ENCODE peak calls at places on chromosomes 3 and 15, in five cellular contexts. Z is fibroblast of villous mesenchyme, G is suprapubic skin, D is DND-41, F is HFF-Myc. N is an unnamed sample.
A peak's percentile ranks its signal among the peaks of the same experiment; 100 is the strongest.

GRCh38 chr3:23739536-23739935 is 66.2 kb upstream of the UBE2E1 start:
- DNase-seq in Z (peak; percentile 79), G (no peak), F (no peak), D (no peak), N (no peak)

GRCh38 chr3:142279965-142280590 is 54.7 kb upstream of the GK5 start:
- DNase-seq in G (no peak), D (peak; percentile 61), Z (peak; percentile 90), F (peak; percentile 87), N (peak; percentile 25)

GRCh38 chr3:17833786-17834559 is 91.5 kb upstream of the TBC1D5 start:
- DNase-seq in F (no peak), D (no peak), Z (no peak), G (no peak), N (no peak)

GRCh38 chr3:134148534-134148933 is 102.1 kb downstream of the RYK start:
- DNase-seq in F (no peak), Z (no peak), G (no peak), D (no peak), N (no peak)

GRCh38 chr3:174156200-174156599 is 702.9 kb upstream of the NAALADL2 start:
- DNase-seq in G (no peak), Z (no peak), D (no peak), F (no peak), N (no peak)

GRCh38 chr3:195807681-195808121 is 4.0 kb downstream of the MUC4 start:
- DNase-seq in Z (no peak), G (no peak), F (no peak), D (no peak), N (no peak)

GRCh38 chr3:160225181-160226025 is at the start of gene C3orf80:
- DNase-seq in D (no peak), F (no peak), G (no peak), Z (peak; percentile 30), N (peak; percentile 81)

GRCh38 chr3:100436951-100437350 is 35.6 kb downstream of the LNP1 start:
- DNase-seq in F (no peak), D (no peak), G (no peak), Z (no peak), N (no peak)

GRCh38 chr15:79412429-79412828 is 19.7 kb upstream of the MINAR1 start:
- DNase-seq in G (no peak), Z (no peak), D (no peak), F (no peak), N (no peak)

GRCh38 chr3:264394-265156 is 68.0 kb downstream of the CHL1 start:
- DNase-seq in D (no peak), F (no peak), G (no peak), Z (peak; percentile 0), N (no peak)

GRCh38 chr15:25616471-25616870 is 177.6 kb upstream of the UBE3A start:
- DNase-seq in G (no peak), Z (no peak), F (no peak), D (no peak), N (no peak)

GRCh38 chr3:128416578-128417150 is 50.0 kb downstream of the DNAJB8 start:
- DNase-seq in Z (peak; percentile 80), F (no peak), D (no peak), G (no peak), N (no peak)

GRCh38 chr3:71629289-71630252 is 46.0 kb upstream of the FOXP1 start:
- DNase-seq in F (peak; percentile 33), G (peak; percentile 65), D (no peak), Z (peak; percentile 73), N (no peak)

GRCh38 chr3:16888785-16889607 is 4.2 kb downstream of the PLCL2 start:
- DNase-seq in Z (no peak), D (peak; percentile 78), G (no peak), F (no peak), N (peak; percentile 55)

GRCh38 chr3:10173095-10173925 is 8.6 kb downstream of the IRAK2 start:
- DNase-seq in F (no peak), Z (peak; percentile 50), G (no peak), D (no peak), N (no peak)

GRCh38 chr3:71247221-71247947 is 336.1 kb downstream of the FOXP1 start:
- DNase-seq in D (no peak), Z (no peak), F (no peak), G (no peak), N (no peak)

GRCh38 chr15:27792756-27793264 is 306.3 kb downstream of the OCA2 start:
- DNase-seq in D (no peak), G (no peak), Z (no peak), F (no peak), N (no peak)

GRCh38 chr15:64622410-64623260 is 152.8 kb downstream of the RBPMS2 start:
- DNase-seq in Z (no peak), G (no peak), D (peak; percentile 62), F (no peak), N (peak; percentile 63)

GRCh38 chr3:22506871-22507270 is 696.3 kb upstream of the UBE2E2 start:
- DNase-seq in F (no peak), D (no peak), Z (no peak), G (no peak), N (no peak)

GRCh38 chr3:52534281-52535183 is 875 bp upstream of the NT5DC2 start:
- DNase-seq in D (no peak), G (peak; percentile 68), Z (peak; percentile 41), F (no peak), N (peak; percentile 25)

GRCh38 chr3:54232618-54233017 is 110.3 kb downstream of the CACNA2D3 start:
- DNase-seq in F (no peak), D (no peak), G (no peak), Z (no peak), N (no peak)
- H3K4me3 ChIP-seq in F (no peak overlapping the region), D (no peak overlapping the region), G (no peak overlapping the region), Z (no peak overlapping the region), N (no peak overlapping the region)

GRCh38 chr3:117439812-117440211 is 730.2 kb downstream of the TUSC7 start:
- DNase-seq in F (no peak), Z (peak; percentile 19), D (no peak), G (no peak), N (no peak)
- TF ChIP-seq CTCF in F (peak; percentile 44), Z (peak; percentile 32), D (no peak), G (no peak), N (peak; percentile 3)

GRCh38 chr3:147423601-147424324 is 14.6 kb downstream of the ZIC1 start:
- DNase-seq in F (no peak), D (no peak), G (no peak), Z (no peak), N (no peak)
- H3K4me3 ChIP-seq in F (no peak overlapping the region), D (no peak overlapping the region), G (no peak overlapping the region), Z (no peak overlapping the region), N (no peak overlapping the region)

DNA sequence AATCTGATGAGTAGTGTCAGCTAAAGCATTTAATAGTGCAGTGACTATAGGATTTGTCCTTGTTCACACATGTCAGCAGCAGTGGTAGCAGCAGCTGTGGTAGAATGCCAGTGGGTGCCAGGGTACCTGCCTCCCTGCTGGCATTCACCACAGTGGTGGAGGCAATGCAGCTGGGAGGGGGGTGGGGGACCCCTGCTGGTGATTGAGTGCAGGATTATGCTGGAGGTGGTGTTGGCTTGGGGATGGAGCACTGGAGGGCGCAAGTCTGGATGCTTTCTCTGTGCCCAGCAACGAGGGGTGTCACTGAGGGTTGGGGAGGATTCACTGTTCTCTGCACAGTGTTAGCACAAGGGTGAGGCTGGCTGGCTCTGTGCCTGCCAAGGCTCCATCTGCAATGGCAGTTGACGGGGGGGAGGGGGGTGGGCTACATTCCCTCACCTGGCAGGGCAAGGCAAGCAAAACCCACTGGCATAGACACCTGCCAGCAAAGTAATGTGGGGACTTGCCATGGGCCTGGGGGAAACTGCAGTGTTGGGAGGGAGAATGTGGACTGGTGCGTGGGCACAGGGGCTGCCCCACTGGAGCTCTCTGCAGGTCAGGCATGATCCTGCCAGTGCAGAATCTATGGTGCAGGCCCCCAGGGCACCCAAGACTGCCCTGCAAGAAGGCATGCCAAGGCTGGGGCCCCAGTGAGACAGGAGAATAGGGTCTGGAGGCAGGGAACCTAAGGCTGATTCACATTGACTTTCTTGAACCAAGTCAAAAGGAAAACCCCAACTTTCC is 64.3 kb downstream of the MINDY4B start:
- DNase-seq in F (no peak), Z (no peak), G (no peak), D (peak; percentile 7), N (no peak)
- TF ChIP-seq CTCF in F (no peak), Z (no peak), G (no peak), D (peak; percentile 41), N (no peak)

GRCh38 chr15:66621491-66622467 is 56.0 kb upstream of the LCTL start:
- DNase-seq in F (no peak), G (no peak), Z (no peak), D (no peak), N (no peak)
- H3K4me3 ChIP-seq in F (no peak overlapping the region), G (peak overlapping the region; percentile 42), Z (no peak overlapping the region), D (no peak overlapping the region), N (no peak overlapping the region)

DNA sequence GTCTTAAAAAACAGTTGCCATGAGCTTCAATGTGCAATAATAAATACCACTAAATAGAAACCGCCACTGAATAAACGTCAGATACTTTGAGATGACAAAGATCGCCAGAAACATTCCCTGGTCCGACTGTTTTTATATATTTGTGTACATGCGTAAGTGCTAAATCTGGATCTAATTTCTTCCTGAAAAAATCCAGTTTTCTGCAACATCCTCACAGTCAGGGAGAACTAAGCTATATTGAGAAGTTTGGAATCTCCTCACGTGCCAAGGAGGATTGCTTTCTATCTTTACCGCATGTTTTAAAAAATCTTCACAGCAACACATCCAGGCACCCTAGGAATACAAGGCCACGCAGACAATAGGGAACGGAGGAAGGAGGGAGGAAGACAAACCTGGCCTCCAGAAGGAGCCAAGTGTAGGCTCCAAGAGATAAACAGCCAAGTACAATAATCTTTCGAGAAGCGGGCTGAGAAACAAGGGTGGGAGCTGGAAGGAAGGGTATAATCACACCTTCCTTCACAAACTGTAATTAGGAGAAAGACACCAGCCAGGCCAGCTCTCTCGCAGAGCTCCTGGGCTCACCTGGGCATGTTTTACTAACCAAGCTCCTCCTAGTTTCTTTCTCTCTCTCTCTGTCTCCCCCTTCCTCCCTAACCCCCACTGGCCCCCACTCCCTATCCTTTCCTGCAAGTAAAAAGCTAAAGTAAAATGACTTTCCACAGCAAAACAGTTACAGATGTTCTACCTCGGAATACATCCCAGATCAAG is 5.6 kb downstream of the VGLL4 start:
- DNase-seq in G (no peak), D (no peak), F (peak; percentile 63), Z (peak; percentile 85), N (no peak)
- TF ChIP-seq CTCF in G (no peak), D (no peak), F (no peak), Z (no peak), N (no peak)

DNA sequence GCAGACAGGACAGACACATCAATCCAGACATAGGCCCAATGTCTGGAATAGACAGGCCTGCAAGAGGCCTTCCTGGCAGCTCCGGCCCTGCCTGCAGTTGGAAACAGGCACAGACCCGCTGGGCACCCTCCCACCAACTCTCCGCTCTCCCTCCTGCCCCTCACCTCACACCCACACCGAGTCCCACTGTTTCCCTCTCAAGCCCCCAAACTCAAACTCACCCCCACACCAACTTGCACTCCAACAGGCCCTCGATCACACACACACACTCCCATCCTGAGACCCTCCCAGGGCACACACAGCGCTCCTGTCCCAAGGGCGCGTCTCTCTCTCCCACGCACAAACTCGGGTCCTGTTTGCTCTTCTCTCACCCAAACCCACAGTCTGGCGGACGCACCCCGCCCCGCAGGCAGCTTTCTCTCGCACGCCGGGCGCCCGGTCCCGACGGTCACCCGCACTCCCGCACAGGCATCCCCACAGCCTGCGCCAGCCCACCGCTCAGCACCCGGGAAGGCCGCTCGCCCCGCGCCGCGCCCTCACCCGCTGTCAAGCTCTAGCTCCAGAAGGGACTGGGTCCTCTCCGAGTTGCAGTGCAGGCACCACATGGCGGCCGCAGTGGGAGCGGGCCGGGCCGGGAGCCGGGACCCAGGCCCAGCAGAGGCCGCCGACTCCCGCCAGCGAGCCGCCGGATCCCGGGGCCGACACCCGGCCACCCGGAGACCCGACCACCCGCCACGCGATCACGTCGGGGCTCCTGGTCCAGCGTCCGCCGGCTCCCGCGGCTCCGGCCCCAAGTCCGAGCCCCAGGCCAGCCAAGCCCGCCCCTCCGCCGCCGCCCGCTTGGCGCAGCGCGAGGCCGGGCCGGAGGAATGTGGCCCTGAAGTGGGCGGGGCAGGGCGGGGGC is 106.1 kb downstream of the IQSEC1 start:
- DNase-seq in F (no peak), G (peak; percentile 78), D (peak; percentile 43), Z (peak; percentile 25), N (no peak)
- H3K4me3 ChIP-seq in F (peak overlapping the region; percentile 78), G (peak overlapping the region; percentile 90), D (peak overlapping the region; percentile 64), Z (peak overlapping the region; percentile 74), N (peak overlapping the region; percentile 27)

N was measured in GM06990.